ENCODE peak calls at places on chromosome 15, in ten cellular contexts. L is IMR-90; A is hippocampal formation; C is CD8-positive, alpha-beta memory T cell; O is WTC11; Z is stimulated activated CD8-positive, alpha-beta memory T cell treated with anti-CD3 and anti-CD28 coated beads, Interleukin-7, amount 100 ng/mL, for 1 hour; F is neuronal stem cell; V is GM19239; K is NB4; H is GM12891. N is an unnamed sample.

GRCh38 chr15:74614744-74615312 is 808 bp upstream of the CLK3 start:
- DNase-seq in F (no peak), Z (peak), V (peak), H (peak), A (no peak), K (peak), L (peak), C (peak), O (peak), N (peak)

GRCh38 chr15:78761020-78761419 is 50.2 kb downstream of the ADAMTS7 start:
- DNase-seq in L (no peak), Z (no peak), O (peak), A (no peak), H (no peak), C (no peak), V (no peak), F (no peak), K (no peak), N (no peak)

GRCh38 chr15:38894260-38894948 is 329.8 kb upstream of the RASGRP1 start:
- DNase-seq in C (no peak), L (peak), Z (no peak), V (no peak), A (no peak), K (no peak), F (no peak), O (no peak), H (no peak), N (peak)

GRCh38 chr15:91075761-91076160 is 24.3 kb upstream of the SV2B start:
- DNase-seq in H (no peak), O (no peak), Z (no peak), A (no peak), F (no peak), L (no peak), K (peak), C (no peak), V (no peak), N (no peak)

GRCh38 chr15:90419738-90420487 is 31.9 kb downstream of the IQGAP1 start:
- DNase-seq in H (no peak), L (peak), F (no peak), K (no peak), A (no peak), V (no peak), C (no peak), O (no peak), Z (no peak), N (peak)

GRCh38 chr15:70741677-70742293 is 21.6 kb downstream of the UACA start:
- DNase-seq in L (peak), F (no peak), Z (no peak), K (peak), A (no peak), O (no peak), V (no peak), H (no peak), C (no peak), N (peak)

GRCh38 chr15:65611888-65612615 is 1.1 kb upstream of the INTS14 start:
- DNase-seq in A (no peak), L (no peak), O (no peak), V (no peak), C (no peak), K (no peak), Z (no peak), F (peak), H (no peak), N (no peak)

GRCh38 chr15:92074646-92075045 is 221.1 kb downstream of the SLCO3A1 start:
- DNase-seq in Z (no peak), F (no peak), C (no peak), H (no peak), A (no peak), L (peak), O (no peak), K (no peak), V (no peak), N (no peak)

GRCh38 chr15:90004671-90005070 is 3.5 kb downstream of the ZNF710 start:
- DNase-seq in H (no peak), O (no peak), C (no peak), K (peak), V (no peak), A (no peak), F (no peak), L (peak), Z (no peak), N (peak)

GRCh38 chr15:31091531-31091930 is 10.0 kb downstream of the TRPM1 start:
- DNase-seq in Z (no peak), L (peak), O (no peak), F (no peak), A (no peak), H (no peak), K (peak), C (no peak), V (no peak), N (no peak)

GRCh38 chr15:81069356-81069755 is 64.7 kb upstream of the CFAP161 start:
- DNase-seq in C (no peak), Z (no peak), F (no peak), A (no peak), V (no peak), O (no peak), K (no peak), H (no peak), L (no peak), N (no peak)

GRCh38 chr15:78155355-78155939 is 6.3 kb downstream of the IDH3A start:
- DNase-seq in H (no peak), O (no peak), A (no peak), K (no peak), L (no peak), V (no peak), F (no peak), Z (no peak), C (no peak), N (no peak)

GRCh38 chr15:31558840-31559239 is 232.2 kb downstream of the KLF13 start:
- DNase-seq in Z (no peak), F (no peak), V (no peak), H (no peak), K (no peak), L (no peak), O (no peak), A (no peak), C (no peak), N (no peak)

GRCh38 chr15:101803676-101804075 is 367 bp downstream of the OR4F6 start:
- DNase-seq in V (no peak), F (no peak), O (no peak), L (peak), H (no peak), C (no peak), A (no peak), Z (no peak), K (no peak), N (no peak)

GRCh38 chr15:29127506-29128430 is 141.9 kb downstream of the NSMCE3 start:
- DNase-seq in C (no peak), O (no peak), H (no peak), A (no peak), F (no peak), L (no peak), K (no peak), Z (no peak), V (no peak), N (no peak)

N was measured in RKO.